ENCODE peak calls at places on chromosomes 5 and 9, in seven cellular contexts. One of them, this sample, is unnamed.

GRCh38 chr5:16773990-16774389 is 157.2 kb upstream of the RETREG1 start:
- DNase-seq in GM12878: no peak
- DNase-seq in SK-N-SH: no peak
- DNase-seq in H1: no peak
- DNase-seq in HepG2: no peak
- DNase-seq in K562: no peak
- DNase-seq in GM12892: no peak
- DNase-seq in this sample: no peak

GRCh38 chr9:86470326-86470725 is 116.1 kb upstream of the TUT7 start:
- DNase-seq in GM12878: no peak
- DNase-seq in K562: no peak
- DNase-seq in GM12892: no peak
- DNase-seq in HepG2: no peak
- DNase-seq in H1: no peak
- DNase-seq in SK-N-SH: no peak
- DNase-seq in this sample: no peak

GRCh38 chr5:149452665-149453617 is 73.8 kb upstream of the IL17B start:
- DNase-seq in K562: no peak
- DNase-seq in GM12878: no peak
- DNase-seq in GM12892: no peak
- DNase-seq in SK-N-SH: no peak
- DNase-seq in HepG2: peak
- DNase-seq in H1: no peak
- DNase-seq in this sample: no peak

GRCh38 chr9:117697046-117697445 is 7.2 kb upstream of the TLR4 start:
- DNase-seq in H1: no peak
- DNase-seq in SK-N-SH: no peak
- DNase-seq in GM12892: no peak
- DNase-seq in K562: no peak
- DNase-seq in HepG2: no peak
- DNase-seq in GM12878: no peak
- DNase-seq in this sample: no peak

GRCh38 chr5:17694401-17694800 is 60.1 kb downstream of the TAF11L14 start:
- DNase-seq in H1: no peak
- DNase-seq in GM12892: no peak
- DNase-seq in HepG2: no peak
- DNase-seq in GM12878: no peak
- DNase-seq in K562: no peak
- DNase-seq in SK-N-SH: no peak
- DNase-seq in this sample: no peak

GRCh38 chr9:37929441-37929895 is 25.5 kb upstream of the SLC25A51 start:
- DNase-seq in GM12892: no peak
- DNase-seq in SK-N-SH: no peak
- DNase-seq in GM12878: no peak
- DNase-seq in H1: no peak
- DNase-seq in HepG2: no peak
- DNase-seq in K562: no peak
- DNase-seq in this sample: no peak

GRCh38 chr9:125744616-125745387 is 2.4 kb upstream of the PBX3 start:
- DNase-seq in K562: no peak
- DNase-seq in HepG2: no peak
- DNase-seq in H1: no peak
- DNase-seq in SK-N-SH: no peak
- DNase-seq in GM12892: no peak
- DNase-seq in GM12878: no peak
- DNase-seq in this sample: no peak

GRCh38 chr9:107587175-107587963 is 97.8 kb upstream of the KLF4 start:
- DNase-seq in H1: no peak
- DNase-seq in GM12878: no peak
- DNase-seq in SK-N-SH: no peak
- DNase-seq in HepG2: no peak
- DNase-seq in K562: no peak
- DNase-seq in GM12892: no peak
- DNase-seq in this sample: no peak

GRCh38 chr5:16574789-16575785 is 41.7 kb downstream of the RETREG1 start:
- DNase-seq in HepG2: no peak
- DNase-seq in SK-N-SH: no peak
- DNase-seq in K562: no peak
- DNase-seq in H1: peak
- DNase-seq in GM12892: no peak
- DNase-seq in GM12878: no peak
- DNase-seq in this sample: no peak

GRCh38 chr5:139658928-139659667 is 10.9 kb downstream of the CXXC5 start:
- DNase-seq in GM12892: no peak
- DNase-seq in HepG2: no peak
- DNase-seq in K562: peak
- DNase-seq in SK-N-SH: no peak
- DNase-seq in H1: no peak
- DNase-seq in GM12878: no peak
- DNase-seq in this sample: no peak

GRCh38 chr9:128120741-128121465 is 6.6 kb downstream of the PTGES2 start:
- DNase-seq in H1: no peak
- DNase-seq in K562: no peak
- DNase-seq in GM12878: no peak
- DNase-seq in SK-N-SH: no peak
- DNase-seq in HepG2: no peak
- DNase-seq in GM12892: no peak
- DNase-seq in this sample: no peak

GRCh38 chr9:128120061-128120740 is 7.3 kb downstream of the PTGES2 start:
- DNase-seq in K562: no peak
- DNase-seq in HepG2: no peak
- DNase-seq in H1: no peak
- DNase-seq in GM12892: no peak
- DNase-seq in GM12878: no peak
- DNase-seq in SK-N-SH: no peak
- DNase-seq in this sample: no peak

GRCh38 chr9:128118472-128118857 is 9.1 kb downstream of the PTGES2 start:
- DNase-seq in H1: no peak
- DNase-seq in GM12892: no peak
- DNase-seq in HepG2: no peak
- DNase-seq in K562: no peak
- DNase-seq in GM12878: no peak
- DNase-seq in SK-N-SH: no peak
- DNase-seq in this sample: no peak

GRCh38 chr9:128117613-128118471 is 9.7 kb downstream of the PTGES2 start:
- DNase-seq in H1: peak
- DNase-seq in HepG2: peak
- DNase-seq in K562: peak
- DNase-seq in SK-N-SH: peak
- DNase-seq in GM12878: no peak
- DNase-seq in GM12892: peak
- DNase-seq in this sample: peak

GRCh38 chr9:128118971-128119665 is 8.4 kb downstream of the PTGES2 start:
- DNase-seq in GM12878: no peak
- DNase-seq in GM12892: no peak
- DNase-seq in SK-N-SH: no peak
- DNase-seq in H1: no peak
- DNase-seq in K562: no peak
- DNase-seq in HepG2: no peak
- DNase-seq in this sample: no peak
- TF ChIP-seq TAF1 in GM12878: no peak
- TF ChIP-seq TAF1 in GM12892: no peak
- TF ChIP-seq TAF1 in SK-N-SH: no peak
- TF ChIP-seq TAF1 in H1: no peak
- TF ChIP-seq TAF1 in K562: no peak
- TF ChIP-seq TAF1 in HepG2: no peak
- TF ChIP-seq TAF1 in this sample: no peak

DNA sequence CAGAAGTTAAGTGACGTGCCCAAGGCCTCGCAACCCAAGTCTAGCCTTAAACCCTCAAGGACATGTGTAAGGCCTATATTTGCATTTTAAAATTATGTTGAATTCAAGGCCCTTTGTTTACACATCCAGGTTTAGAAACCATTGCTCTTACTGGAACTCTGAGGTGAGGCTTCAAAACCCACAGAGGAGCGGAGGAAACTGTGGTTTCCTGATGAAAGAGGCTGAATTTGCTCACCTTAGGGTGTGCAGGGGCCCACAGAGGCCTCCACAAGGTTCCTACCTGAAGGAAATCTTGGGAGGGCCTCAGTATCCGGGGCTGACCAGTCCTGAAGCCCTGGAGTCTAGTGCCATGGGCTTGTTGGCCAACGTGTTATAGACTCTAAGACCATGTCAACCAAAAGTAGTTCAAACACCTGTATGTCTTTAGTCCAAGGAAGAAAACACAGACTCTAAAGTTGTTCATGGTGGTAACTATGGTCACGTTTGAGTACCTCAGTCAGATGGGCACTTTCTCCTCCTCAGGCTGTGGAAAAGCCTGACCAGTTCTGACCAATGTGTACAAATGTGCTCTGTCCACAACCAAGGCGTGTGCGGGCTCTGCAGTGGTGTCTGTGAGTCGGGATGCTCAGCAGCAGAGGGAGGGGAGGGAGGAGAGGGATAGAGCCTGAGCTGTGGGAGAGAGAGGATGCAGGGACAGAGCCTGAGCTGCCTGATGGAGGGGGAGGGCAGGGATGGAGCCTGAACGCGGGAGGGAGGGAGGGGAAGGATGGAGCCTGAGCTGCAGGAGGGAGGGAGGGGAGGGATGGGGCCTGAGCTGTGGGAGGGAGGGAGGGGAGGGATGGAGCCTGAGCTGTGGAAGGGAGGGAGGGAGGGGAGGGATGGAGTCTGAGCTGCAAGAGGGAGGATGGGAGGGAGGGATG is 124.5 kb upstream of the ERCC6L2 start:
- DNase-seq in H1: no peak
- DNase-seq in GM12878: peak
- DNase-seq in GM12892: no peak
- DNase-seq in K562: no peak
- DNase-seq in HepG2: no peak
- DNase-seq in SK-N-SH: no peak
- DNase-seq in this sample: peak
- TF ChIP-seq TAF1 in H1: no peak
- TF ChIP-seq TAF1 in GM12878: no peak
- TF ChIP-seq TAF1 in GM12892: no peak
- TF ChIP-seq TAF1 in K562: no peak
- TF ChIP-seq TAF1 in HepG2: no peak
- TF ChIP-seq TAF1 in SK-N-SH: no peak
- TF ChIP-seq TAF1 in this sample: no peak

DNA sequence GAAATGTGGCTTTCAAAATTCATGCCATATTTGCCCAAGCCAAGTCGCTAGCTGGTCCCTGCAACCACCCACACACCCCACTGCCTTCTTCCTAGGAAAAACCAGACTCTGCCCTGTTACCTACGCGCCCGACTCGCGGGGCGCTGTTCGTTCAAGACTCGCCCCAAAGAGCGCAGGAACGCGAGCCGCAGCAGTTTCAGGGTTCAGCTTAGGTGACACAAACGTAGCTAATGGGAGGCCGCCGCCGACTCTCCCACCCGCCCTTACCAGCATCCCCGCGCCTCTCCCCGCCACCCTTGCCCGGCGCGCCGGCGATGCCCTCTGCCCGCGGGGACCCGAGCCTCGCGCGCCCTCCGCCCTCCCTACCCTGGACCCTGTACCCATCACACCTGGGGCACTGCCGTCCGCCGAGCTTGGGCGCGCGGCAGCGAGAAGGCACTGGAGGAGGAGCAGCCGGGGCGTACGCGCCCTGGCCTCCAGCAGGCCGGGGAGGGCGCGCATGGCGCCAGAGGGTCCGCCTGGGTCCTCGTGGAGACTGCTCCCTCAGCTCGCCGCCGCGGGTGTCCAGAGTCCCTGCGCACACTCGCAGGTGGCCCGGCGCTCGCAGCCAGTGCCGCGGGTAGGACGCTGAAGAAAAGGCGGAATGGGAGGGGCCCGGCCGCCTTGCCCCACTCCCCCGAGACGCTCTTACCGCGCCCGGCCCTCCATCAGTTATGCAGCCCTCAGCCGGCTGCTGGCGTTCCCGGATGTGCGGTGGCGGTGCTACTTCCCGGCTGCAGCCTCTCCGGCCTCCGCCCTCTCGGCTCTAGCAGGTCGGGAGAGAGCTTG is at the start of gene EMB:
- DNase-seq in K562: no peak
- DNase-seq in HepG2: no peak
- DNase-seq in H1: peak
- DNase-seq in GM12892: peak
- DNase-seq in GM12878: no peak
- DNase-seq in SK-N-SH: peak
- DNase-seq in this sample: peak
- TF ChIP-seq TAF1 in K562: no peak
- TF ChIP-seq TAF1 in HepG2: no peak
- TF ChIP-seq TAF1 in H1: peak
- TF ChIP-seq TAF1 in GM12892: no peak
- TF ChIP-seq TAF1 in GM12878: peak
- TF ChIP-seq TAF1 in SK-N-SH: peak
- TF ChIP-seq TAF1 in this sample: peak

DNA sequence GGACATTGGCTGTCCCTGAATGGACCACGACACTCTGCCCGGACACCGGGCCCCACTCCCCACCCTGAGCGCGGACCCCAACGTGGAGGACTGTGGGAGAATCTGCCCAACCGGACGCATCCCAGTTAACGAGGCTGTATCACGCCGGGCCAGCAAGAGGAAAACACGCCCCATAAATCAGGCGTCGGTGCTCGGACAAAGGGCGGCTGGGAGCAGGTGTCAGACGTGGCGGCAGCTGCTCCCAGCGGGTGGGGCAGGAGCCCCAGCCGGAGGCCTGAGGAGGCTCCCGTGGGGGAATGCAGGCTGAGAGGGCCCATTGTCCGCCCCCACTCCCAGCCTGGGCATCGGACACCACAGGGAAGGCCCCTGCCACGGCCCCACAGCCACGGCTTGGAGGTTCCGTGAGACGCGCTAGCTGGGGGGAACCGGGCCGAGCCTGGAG is 19.2 kb downstream of the NOTCH1 start:
- DNase-seq in SK-N-SH: no peak
- DNase-seq in GM12892: no peak
- DNase-seq in H1: no peak
- DNase-seq in GM12878: no peak
- DNase-seq in HepG2: no peak
- DNase-seq in K562: no peak
- DNase-seq in this sample: no peak
- TF ChIP-seq TAF1 in SK-N-SH: no peak
- TF ChIP-seq TAF1 in GM12892: no peak
- TF ChIP-seq TAF1 in H1: no peak
- TF ChIP-seq TAF1 in GM12878: no peak
- TF ChIP-seq TAF1 in HepG2: no peak
- TF ChIP-seq TAF1 in K562: no peak
- TF ChIP-seq TAF1 in this sample: no peak

DNA sequence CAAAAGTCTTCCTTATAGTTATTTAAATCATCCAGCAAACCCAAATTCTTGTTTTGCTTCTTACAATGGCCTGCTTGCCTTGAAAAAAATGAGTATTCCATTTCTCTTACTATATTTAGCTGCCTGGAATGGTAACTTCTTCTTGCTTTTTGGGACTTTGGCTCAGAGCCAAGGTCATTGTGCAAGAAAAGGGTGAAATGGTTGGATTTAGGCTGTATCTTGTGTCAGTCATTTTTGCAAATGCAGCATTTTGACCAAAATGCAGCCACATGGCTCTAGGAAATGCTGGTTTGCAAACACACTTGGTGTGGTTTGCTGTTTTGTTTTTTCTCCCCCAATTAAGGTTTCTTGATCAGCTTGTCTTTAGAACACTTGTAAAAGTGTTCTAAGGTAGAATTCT is 133.3 kb upstream of the ELL2 start:
- DNase-seq in GM12878: no peak
- DNase-seq in H1: no peak
- DNase-seq in K562: no peak
- DNase-seq in HepG2: no peak
- DNase-seq in SK-N-SH: no peak
- DNase-seq in GM12892: no peak
- DNase-seq in this sample: no peak
- TF ChIP-seq TAF1 in GM12878: no peak
- TF ChIP-seq TAF1 in H1: no peak
- TF ChIP-seq TAF1 in K562: no peak
- TF ChIP-seq TAF1 in HepG2: no peak
- TF ChIP-seq TAF1 in SK-N-SH: no peak
- TF ChIP-seq TAF1 in GM12892: no peak
- TF ChIP-seq TAF1 in this sample: no peak